ENCODE peak calls at places on chromosomes 11 and 22, in eight cellular contexts. One of them, this sample, is unnamed.

GRCh38 chr11:11787305-11788066 is 54.3 kb upstream of the USP47 start:
- DNase-seq in effector CD8-positive, alpha-beta T cell: peak
- DNase-seq in left ventricle myocardium inferior: peak
- DNase-seq in D721Med: no peak
- DNase-seq in stimulated activated CD4-positive, alpha-beta T cell treated with anti-CD3 and anti-CD28 coated beads, Interleukin-1b, Interleukin-23, amount 100 ng/mL, for 4 hours: peak
- DNase-seq in fibroblast of villous mesenchyme: peak
- DNase-seq in mesenchymal stem cell: peak
- DNase-seq in NCI-H2029: peak
- DNase-seq in this sample: peak

GRCh38 chr11:97498891-97499290 is 1109.1 kb downstream of the JRKL start:
- DNase-seq in stimulated activated CD4-positive, alpha-beta T cell treated with anti-CD3 and anti-CD28 coated beads, Interleukin-1b, Interleukin-23, amount 100 ng/mL, for 4 hours: no peak
- DNase-seq in mesenchymal stem cell: no peak
- DNase-seq in D721Med: no peak
- DNase-seq in NCI-H2029: no peak
- DNase-seq in fibroblast of villous mesenchyme: no peak
- DNase-seq in effector CD8-positive, alpha-beta T cell: no peak
- DNase-seq in left ventricle myocardium inferior: no peak
- DNase-seq in this sample: no peak

GRCh38 chr11:77302752-77303151 is 1.3 kb upstream of the GDPD4 start:
- DNase-seq in effector CD8-positive, alpha-beta T cell: no peak
- DNase-seq in NCI-H2029: no peak
- DNase-seq in mesenchymal stem cell: no peak
- DNase-seq in D721Med: no peak
- DNase-seq in left ventricle myocardium inferior: no peak
- DNase-seq in stimulated activated CD4-positive, alpha-beta T cell treated with anti-CD3 and anti-CD28 coated beads, Interleukin-1b, Interleukin-23, amount 100 ng/mL, for 4 hours: no peak
- DNase-seq in fibroblast of villous mesenchyme: no peak
- DNase-seq in this sample: no peak

GRCh38 chr11:121393855-121394254 is 58.3 kb upstream of the SORL1 start:
- DNase-seq in mesenchymal stem cell: no peak
- DNase-seq in D721Med: no peak
- DNase-seq in fibroblast of villous mesenchyme: no peak
- DNase-seq in effector CD8-positive, alpha-beta T cell: no peak
- DNase-seq in NCI-H2029: no peak
- DNase-seq in stimulated activated CD4-positive, alpha-beta T cell treated with anti-CD3 and anti-CD28 coated beads, Interleukin-1b, Interleukin-23, amount 100 ng/mL, for 4 hours: no peak
- DNase-seq in left ventricle myocardium inferior: no peak
- DNase-seq in this sample: no peak

GRCh38 chr11:72409458-72409857 is 24.9 kb downstream of the CLPB start:
- DNase-seq in effector CD8-positive, alpha-beta T cell: no peak
- DNase-seq in NCI-H2029: no peak
- DNase-seq in D721Med: no peak
- DNase-seq in fibroblast of villous mesenchyme: no peak
- DNase-seq in stimulated activated CD4-positive, alpha-beta T cell treated with anti-CD3 and anti-CD28 coated beads, Interleukin-1b, Interleukin-23, amount 100 ng/mL, for 4 hours: no peak
- DNase-seq in mesenchymal stem cell: no peak
- DNase-seq in left ventricle myocardium inferior: no peak
- DNase-seq in this sample: no peak

GRCh38 chr11:87432006-87432405 is 394.3 kb downstream of the TMEM135 start:
- DNase-seq in stimulated activated CD4-positive, alpha-beta T cell treated with anti-CD3 and anti-CD28 coated beads, Interleukin-1b, Interleukin-23, amount 100 ng/mL, for 4 hours: no peak
- DNase-seq in fibroblast of villous mesenchyme: peak
- DNase-seq in effector CD8-positive, alpha-beta T cell: no peak
- DNase-seq in NCI-H2029: no peak
- DNase-seq in mesenchymal stem cell: peak
- DNase-seq in D721Med: no peak
- DNase-seq in left ventricle myocardium inferior: no peak
- DNase-seq in this sample: no peak

GRCh38 chr11:111777094-111778046 is 11.2 kb upstream of the PPP2R1B start:
- DNase-seq in NCI-H2029: peak
- DNase-seq in stimulated activated CD4-positive, alpha-beta T cell treated with anti-CD3 and anti-CD28 coated beads, Interleukin-1b, Interleukin-23, amount 100 ng/mL, for 4 hours: peak
- DNase-seq in left ventricle myocardium inferior: no peak
- DNase-seq in D721Med: peak
- DNase-seq in effector CD8-positive, alpha-beta T cell: no peak
- DNase-seq in mesenchymal stem cell: peak
- DNase-seq in fibroblast of villous mesenchyme: peak
- DNase-seq in this sample: peak

GRCh38 chr11:607020-607780 is 8.6 kb downstream of the IRF7 start:
- DNase-seq in fibroblast of villous mesenchyme: no peak
- DNase-seq in effector CD8-positive, alpha-beta T cell: no peak
- DNase-seq in left ventricle myocardium inferior: no peak
- DNase-seq in NCI-H2029: no peak
- DNase-seq in mesenchymal stem cell: no peak
- DNase-seq in D721Med: no peak
- DNase-seq in stimulated activated CD4-positive, alpha-beta T cell treated with anti-CD3 and anti-CD28 coated beads, Interleukin-1b, Interleukin-23, amount 100 ng/mL, for 4 hours: no peak
- DNase-seq in this sample: no peak

GRCh38 chr22:37745548-37746365 is 48.9 kb downstream of the TRIOBP start:
- DNase-seq in stimulated activated CD4-positive, alpha-beta T cell treated with anti-CD3 and anti-CD28 coated beads, Interleukin-1b, Interleukin-23, amount 100 ng/mL, for 4 hours: peak
- DNase-seq in mesenchymal stem cell: peak
- DNase-seq in fibroblast of villous mesenchyme: peak
- DNase-seq in D721Med: peak
- DNase-seq in NCI-H2029: peak
- DNase-seq in left ventricle myocardium inferior: peak
- DNase-seq in effector CD8-positive, alpha-beta T cell: peak
- DNase-seq in this sample: peak

GRCh38 chr11:58675344-58676155 is 53.1 kb downstream of the CNTF start:
- DNase-seq in effector CD8-positive, alpha-beta T cell: peak
- DNase-seq in left ventricle myocardium inferior: peak
- DNase-seq in NCI-H2029: peak
- DNase-seq in fibroblast of villous mesenchyme: peak
- DNase-seq in mesenchymal stem cell: peak
- DNase-seq in stimulated activated CD4-positive, alpha-beta T cell treated with anti-CD3 and anti-CD28 coated beads, Interleukin-1b, Interleukin-23, amount 100 ng/mL, for 4 hours: peak
- DNase-seq in D721Med: peak
- DNase-seq in this sample: peak